ENCODE peak calls at places on chromosomes 1 and 21, in six cellular contexts. J is HL-60, M is GM23338, A is HCT116, Q is endothelial cell of umbilical vein, T is breast epithelium. F is an unnamed sample.
A peak's percentile ranks its signal among the peaks of the same experiment; 100 is the strongest.

GRCh38 chr1:244435562-244436205 is 16.0 kb downstream of the ADSS2 start:
- DNase-seq in M (no peak), A (peak; percentile 12), Q (peak; percentile 82), J (no peak), T (no peak), F (no peak)

GRCh38 chr1:93448292-93448982 is 519 bp downstream of the FNBP1L start:
- DNase-seq in Q (peak; percentile 36), J (no peak), A (no peak), M (peak; percentile 88), T (no peak), F (no peak)

GRCh38 chr1:245566952-245567351 is 412.2 kb downstream of the KIF26B start:
- DNase-seq in Q (no peak), M (no peak), T (no peak), A (no peak), J (no peak), F (no peak)

GRCh38 chr1:225863167-225863566 is 19.0 kb downstream of the TMEM63A start:
- DNase-seq in J (no peak), A (no peak), T (no peak), Q (no peak), M (no peak), F (no peak)

GRCh38 chr1:199700551-199700950 is 327.0 kb upstream of the NR5A2 start:
- DNase-seq in Q (no peak), J (no peak), T (no peak), A (no peak), M (no peak), F (no peak)

GRCh38 chr21:16587141-16587570 is 857.4 kb downstream of the USP25 start:
- DNase-seq in M (peak; percentile 32), Q (peak; percentile 85), T (no peak), A (no peak), J (no peak), F (no peak)

GRCh38 chr1:114350731-114351445 is 160.1 kb downstream of the TRIM33 start:
- DNase-seq in T (no peak), M (no peak), A (no peak), Q (no peak), J (no peak), F (no peak)

GRCh38 chr1:72281144-72281543 is 1.2 kb downstream of the NEGR1 start:
- DNase-seq in Q (peak; percentile 33), M (no peak), J (no peak), A (no peak), T (no peak), F (no peak)

GRCh38 chr1:228209657-228210056 is 1.8 kb downstream of the OBSCN start:
- DNase-seq in M (no peak), A (no peak), J (no peak), Q (no peak), T (no peak), F (peak; percentile 32)

GRCh38 chr1:41503507-41504125 is 19.1 kb upstream of the EDN2 start:
- DNase-seq in A (no peak), Q (no peak), M (no peak), T (no peak), J (no peak), F (no peak)

GRCh38 chr1:183840140-183840539 is 35.2 kb downstream of the RGL1 start:
- DNase-seq in Q (peak; percentile 18), M (no peak), T (no peak), A (peak; percentile 4), J (no peak), F (no peak)

GRCh38 chr1:183841550-183841949 is 36.6 kb downstream of the RGL1 start:
- DNase-seq in Q (no peak), T (no peak), J (no peak), A (no peak), M (no peak), F (no peak)

GRCh38 chr1:183834568-183834967 is 29.6 kb downstream of the RGL1 start:
- DNase-seq in T (no peak), M (no peak), J (no peak), A (no peak), Q (no peak), F (no peak)

GRCh38 chr1:183838221-183838620 is 33.3 kb downstream of the RGL1 start:
- DNase-seq in M (no peak), T (no peak), Q (peak; percentile 96), J (no peak), A (no peak), F (no peak)

DNA sequence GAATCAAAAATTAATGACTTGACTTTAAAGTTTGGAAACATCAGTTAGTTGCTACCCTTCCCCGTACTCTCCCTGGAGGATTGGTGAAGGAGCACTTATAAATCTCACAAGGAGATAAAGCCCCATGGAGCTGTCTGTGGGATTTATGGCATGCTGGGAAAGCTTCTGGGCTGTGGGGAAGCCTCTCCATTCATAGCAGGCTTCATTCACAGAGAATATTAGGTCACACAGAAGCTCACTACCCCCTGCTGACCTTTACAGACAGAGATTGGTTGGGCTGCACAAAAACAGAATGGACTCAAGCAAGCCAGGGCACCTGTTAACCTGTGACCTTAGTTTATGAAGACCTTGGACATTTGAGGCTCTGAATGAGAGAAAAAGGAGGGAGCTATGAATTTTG is 32.1 kb downstream of the RGL1 start:
- DNase-seq in A (no peak), J (no peak), Q (no peak), T (no peak), M (no peak), F (no peak)
- H3K27ac ChIP-seq in A (no peak overlapping the region), J (no peak overlapping the region), Q (no peak overlapping the region), T (no peak overlapping the region), M (no peak overlapping the region), F (no peak overlapping the region)

GRCh38 chr21:40208206-40208950 is 341.1 kb downstream of the PCP4 start:
- DNase-seq in J (no peak), T (no peak), Q (no peak), A (no peak), M (no peak), F (no peak)

GRCh38 chr21:40200962-40201361 is 333.7 kb downstream of the PCP4 start:
- DNase-seq in M (no peak), A (no peak), Q (no peak), J (no peak), T (no peak), F (no peak)

GRCh38 chr21:40210251-40210650 is 343.0 kb downstream of the PCP4 start:
- DNase-seq in T (no peak), Q (no peak), J (no peak), A (no peak), M (no peak), F (no peak)

GRCh38 chr21:40208960-40209359 is 341.7 kb downstream of the PCP4 start:
- DNase-seq in T (no peak), A (no peak), J (no peak), Q (no peak), M (no peak), F (no peak)

DNA sequence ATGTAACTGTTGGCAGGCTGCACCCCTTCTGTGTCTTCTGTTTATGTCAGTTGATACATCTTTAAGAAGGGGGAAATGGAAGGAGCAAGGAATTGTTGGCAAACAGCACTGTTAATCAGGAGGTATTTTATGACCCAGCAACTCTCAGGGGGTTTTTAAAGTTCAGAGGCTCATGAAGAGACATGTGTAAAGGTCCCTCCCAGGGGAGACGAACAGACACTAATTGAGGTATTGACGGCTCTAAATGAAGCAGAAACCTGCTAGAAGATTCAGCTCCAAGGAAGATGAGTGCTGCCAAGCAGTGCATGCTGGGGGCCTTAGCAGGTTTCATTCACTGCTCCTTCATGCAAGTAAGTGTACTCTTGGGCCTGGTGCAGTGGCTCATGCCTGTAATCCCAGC is 337.7 kb downstream of the PCP4 start:
- DNase-seq in Q (no peak), A (no peak), T (no peak), M (no peak), J (no peak), F (no peak)
- TF ChIP-seq POLR2AphosphoS5 in Q (no peak), A (no peak), T (no peak), M (no peak), J (no peak), F (no peak)

DNA sequence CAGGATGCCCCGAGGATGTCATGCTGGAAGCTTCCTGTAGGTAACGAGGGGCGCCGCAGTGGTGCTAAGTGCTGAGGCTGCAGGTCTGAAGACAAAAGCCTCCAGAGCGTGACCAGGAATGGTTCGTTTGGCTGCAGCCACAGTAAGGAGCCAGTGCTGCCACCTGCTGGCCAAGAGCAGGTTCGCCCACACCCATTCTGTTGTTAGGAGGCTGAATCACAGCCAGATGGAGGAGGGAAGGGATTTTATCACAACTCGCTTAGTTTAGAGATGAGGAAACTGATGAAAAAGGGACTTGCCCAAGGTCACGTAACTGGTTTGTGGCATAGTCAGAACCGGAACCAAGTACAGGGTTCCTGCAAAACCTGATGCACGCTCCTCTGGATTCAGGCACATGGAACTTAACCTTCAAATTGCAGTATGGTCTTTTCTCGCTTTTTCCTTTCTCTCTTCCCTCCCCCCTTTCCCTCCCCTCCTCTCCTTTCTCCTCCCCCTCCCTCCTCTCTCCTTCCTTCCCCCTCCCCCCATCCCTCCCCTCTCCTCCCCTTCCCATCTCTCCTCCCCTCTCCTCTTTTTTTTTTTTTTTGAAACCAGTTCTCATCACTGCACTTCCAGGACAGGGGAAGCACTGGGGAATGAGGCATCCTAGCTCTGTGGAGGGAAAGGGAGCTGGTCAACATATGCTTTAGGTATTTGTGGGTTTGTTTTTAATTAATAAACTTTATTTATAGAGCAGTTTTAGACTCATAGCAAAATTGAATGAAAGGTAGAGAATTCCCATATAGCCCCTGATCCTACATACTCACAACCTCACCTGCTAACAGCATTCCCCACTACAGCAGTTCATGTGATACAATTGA is 81.8 kb downstream of the MPZL1 start:
- DNase-seq in A (peak; percentile 90), Q (peak; percentile 92), M (peak; percentile 99), T (peak; percentile 90), J (peak; percentile 90), F (peak; percentile 94)
- H3K27ac ChIP-seq in A (no peak overlapping the region), Q (no peak overlapping the region), M (no peak overlapping the region), T (no peak overlapping the region), J (no peak overlapping the region), F (no peak overlapping the region)

GRCh38 chr1:86914998-86915736 is 732 bp downstream of the HS2ST1 start:
- DNase-seq in J (no peak), T (no peak), A (no peak), M (peak; percentile 84), Q (peak; percentile 73), F (peak; percentile 82)

GRCh38 chr1:86913399-86913895 is 479 bp downstream of the SELENOF start:
- DNase-seq in J (peak; percentile 36), T (no peak), Q (no peak), M (peak; percentile 37), A (no peak), F (no peak)

GRCh38 chr1:86912501-86912900 is 1.4 kb downstream of the SELENOF start:
- DNase-seq in J (no peak), Q (peak; percentile 11), T (no peak), A (no peak), M (no peak), F (no peak)

GRCh38 chr1:86914635-86914997 is at the start of gene HS2ST1:
- DNase-seq in A (no peak), J (no peak), T (no peak), M (no peak), Q (no peak), F (no peak)

DNA sequence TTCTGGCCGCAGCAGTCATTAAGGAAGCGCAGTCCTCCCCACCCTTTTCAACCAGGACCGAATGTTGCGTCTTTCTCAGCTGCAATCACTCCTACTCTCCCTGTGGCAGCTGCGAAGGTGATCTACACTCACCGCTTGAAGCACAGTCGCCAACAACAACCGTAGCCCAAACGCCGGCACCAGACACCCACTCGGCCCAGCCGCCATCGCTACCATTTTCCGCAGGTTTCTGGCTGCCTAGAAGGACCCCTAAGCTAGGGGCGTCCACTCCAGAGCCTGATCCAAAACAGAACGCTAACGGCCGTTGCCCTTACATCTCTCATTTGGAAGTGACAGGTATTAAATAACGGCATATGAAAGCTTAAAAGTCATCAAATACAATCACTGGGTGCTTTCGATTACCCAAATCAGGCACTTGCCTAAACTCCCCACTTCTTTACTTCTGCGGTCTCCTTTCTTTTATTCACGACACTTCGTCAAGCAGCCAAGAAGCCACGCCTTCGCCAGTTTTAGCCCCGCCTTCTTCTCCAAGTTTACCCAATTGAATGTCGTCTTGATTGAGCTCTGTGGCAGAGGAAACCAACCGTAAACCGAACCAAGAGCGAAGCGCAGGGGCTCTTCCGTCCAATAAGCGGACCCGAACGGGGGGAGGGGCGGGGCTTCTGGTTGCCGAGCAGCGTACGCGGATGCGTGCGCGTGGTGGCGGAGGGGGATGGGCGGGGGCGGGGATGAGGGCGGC is at the start of gene SELENOF:
- DNase-seq in Q (peak; percentile 100), M (peak; percentile 100), J (peak; percentile 99), A (peak; percentile 100), T (peak; percentile 98), F (peak; percentile 99)
- TF ChIP-seq POLR2AphosphoS5 in Q (peak; percentile 78), M (peak; percentile 93), J (peak; percentile 87), A (peak; percentile 97), T (no peak), F (no peak)

F was measured in suprapubic skin.